ENCODE peak calls at places on chromosomes 2 and 18, in ten cellular contexts. B, G, N, X, M, U, P, D, E and S are unnamed samples.

GRCh38 chr18:33923980-33924379 is 300.7 kb downstream of the NOL4 start:
- DNase-seq in X (no peak), D (no peak), U (no peak), P (no peak), G (no peak), E (no peak), N (no peak), B (no peak), M (no peak), S (no peak)

GRCh38 chr2:56040189-56040588 is 116.6 kb upstream of the EFEMP1 start:
- DNase-seq in D (no peak), M (no peak), N (no peak), X (no peak), U (no peak), G (no peak), E (no peak), B (no peak), P (no peak), S (no peak)

GRCh38 chr2:42934568-42935258 is 142.3 kb upstream of the HAAO start:
- DNase-seq in B (no peak), N (no peak), P (no peak), G (no peak), U (no peak), E (no peak), X (no peak), M (no peak), D (no peak), S (no peak)

GRCh38 chr2:63444565-63445288 is 143.6 kb downstream of the WDPCP start:
- DNase-seq in G (no peak), B (no peak), P (no peak), U (no peak), D (no peak), E (no peak), M (no peak), X (no peak), N (no peak), S (no peak)

GRCh38 chr18:51643483-51643882 is 446.0 kb upstream of the MEX3C start:
- DNase-seq in G (no peak), P (no peak), D (no peak), E (no peak), X (no peak), B (no peak), M (no peak), N (no peak), U (no peak), S (no peak)

GRCh38 chr2:122100371-122101150 is 345.1 kb downstream of the TSN start:
- DNase-seq in E (no peak), U (no peak), B (no peak), D (peak; percentile 44), P (no peak), X (no peak), G (no peak), M (no peak), N (peak; percentile 16), S (no peak)

GRCh38 chr2:23523651-23524260 is 138.8 kb downstream of the KLHL29 start:
- DNase-seq in B (no peak), M (no peak), E (no peak), X (no peak), D (peak; percentile 23), G (peak; percentile 7), U (no peak), N (no peak), P (peak; percentile 48), S (peak; percentile 55)

GRCh38 chr2:56333812-56334485 is 150.2 kb downstream of the CCDC85A start:
- DNase-seq in P (no peak), B (no peak), G (no peak), M (no peak), E (no peak), D (peak; percentile 26), X (no peak), U (peak; percentile 4), N (no peak), S (no peak)

GRCh38 chr18:58038063-58038462 is 6.0 kb upstream of the NEDD4L start:
- DNase-seq in X (no peak), N (no peak), U (no peak), B (no peak), E (no peak), G (no peak), M (no peak), D (no peak), P (no peak), S (no peak)

GRCh38 chr2:219460424-219460926 is 25.8 kb downstream of the SPEG start:
- DNase-seq in X (no peak), P (peak; percentile 86), D (peak; percentile 88), B (no peak), U (no peak), G (no peak), N (no peak), M (peak; percentile 18), E (peak; percentile 96), S (peak; percentile 92)

GRCh38 chr2:12210016-12210933 is 463.8 kb downstream of the LPIN1 start:
- DNase-seq in E (no peak), B (no peak), U (no peak), N (no peak), M (no peak), G (no peak), D (no peak), X (no peak), P (no peak), S (no peak)

GRCh38 chr2:164522561-164522981 is 98.7 kb downstream of the GRB14 start:
- DNase-seq in D (no peak), M (no peak), X (no peak), G (peak; percentile 98), B (no peak), E (no peak), N (no peak), P (no peak), U (no peak), S (no peak)